ENCODE peak calls at places on chromosomes 2 and 18, in ten cellular contexts. M is Peyer's patch, I is spleen, B is HCT116, C is heart left ventricle, U is stomach, G is body of pancreas, R is H1, V is endothelial cell of umbilical vein, K is K562. E is an unnamed sample.

GRCh38 chr2:96517079-96517478 is 11.9 kb upstream of the NEURL3 start:
- DNase-seq in B (no peak), R (no peak), V (no peak), M (no peak), C (no peak), I (no peak), U (no peak), G (no peak), K (no peak), E (no peak)

GRCh38 chr2:106876699-106877098 is 9.3 kb downstream of the ST6GAL2 start:
- DNase-seq in V (no peak), R (no peak), I (no peak), U (no peak), K (no peak), G (no peak), B (no peak), C (no peak), M (no peak), E (no peak)

GRCh38 chr2:26989156-26989555 is 18.7 kb downstream of the MAPRE3 start:
- DNase-seq in U (no peak), B (no peak), K (no peak), I (no peak), M (no peak), G (no peak), C (no peak), V (no peak), R (no peak), E (no peak)

GRCh38 chr18:8982416-8983183 is 119.9 kb upstream of the NDUFV2 start:
- DNase-seq in U (peak), R (no peak), B (peak), K (peak), I (no peak), M (no peak), V (peak), C (no peak), G (peak), E (peak)

GRCh38 chr2:163808406-163808805 is 72.6 kb upstream of the FIGN start:
- DNase-seq in M (no peak), U (no peak), I (no peak), B (no peak), R (no peak), G (no peak), C (no peak), K (no peak), V (no peak), E (no peak)

GRCh38 chr18:22503803-22504202 is 86.1 kb upstream of the CTAGE1 start:
- DNase-seq in U (no peak), C (peak), R (no peak), V (no peak), M (no peak), I (no peak), K (no peak), G (no peak), B (no peak), E (no peak)

GRCh38 chr18:77061946-77062517 is 70.6 kb downstream of the MBP start:
- DNase-seq in C (no peak), K (peak), U (no peak), B (no peak), G (no peak), V (no peak), M (no peak), R (no peak), I (peak), E (no peak)

GRCh38 chr2:208234786-208235185 is 20.1 kb downstream of the IDH1 start:
- DNase-seq in K (no peak), V (no peak), R (no peak), I (no peak), U (no peak), B (no peak), C (no peak), M (no peak), G (no peak), E (no peak)

GRCh38 chr2:74146929-74147728 is 583 bp downstream of the BOLA3 start:
- DNase-seq in R (no peak), I (no peak), M (no peak), U (no peak), V (peak), G (no peak), K (peak), C (no peak), B (no peak), E (no peak)

GRCh38 chr2:128640166-128640846 is 321.6 kb upstream of the HS6ST1 start:
- DNase-seq in B (no peak), U (peak), K (no peak), G (no peak), I (peak), R (no peak), V (no peak), C (no peak), M (no peak), E (no peak)

GRCh38 chr2:207624170-207625013 is 802 bp downstream of the METTL21A start:
- DNase-seq in G (peak), R (peak), M (peak), U (peak), C (peak), K (peak), B (no peak), I (peak), V (peak), E (peak)

GRCh38 chr2:238346539-238346938 is 26.2 kb downstream of the TRAF3IP1 start:
- DNase-seq in K (no peak), I (no peak), B (no peak), G (no peak), R (no peak), M (no peak), C (no peak), U (no peak), V (no peak), E (no peak)

GRCh38 chr2:37635359-37636208 is 35.9 kb downstream of the CDC42EP3 start:
- DNase-seq in V (peak), U (no peak), I (peak), C (peak), B (no peak), G (no peak), M (no peak), K (no peak), R (no peak), E (no peak)

GRCh38 chr2:36339819-36340218 is 15.8 kb upstream of the CRIM1 start:
- DNase-seq in V (no peak), U (no peak), K (no peak), M (no peak), B (no peak), G (no peak), C (no peak), I (no peak), R (no peak), E (no peak)

GRCh38 chr2:191686658-191687057 is 8.7 kb downstream of the NABP1 start:
- DNase-seq in B (no peak), C (no peak), G (no peak), V (no peak), K (no peak), I (no peak), U (no peak), M (no peak), R (no peak), E (no peak)

GRCh38 chr18:70649683-70650082 is 360.8 kb downstream of the SOCS6 start:
- DNase-seq in U (no peak), C (no peak), M (no peak), I (no peak), R (no peak), K (no peak), B (no peak), G (no peak), V (no peak), E (no peak)

GRCh38 chr18:72086421-72086820 is 457.7 kb downstream of the CBLN2 start:
- DNase-seq in M (no peak), I (no peak), V (peak), K (no peak), B (no peak), C (no peak), R (no peak), U (no peak), G (no peak), E (no peak)

GRCh38 chr2:233446616-233447305 is 92.5 kb downstream of the DGKD start:
- DNase-seq in U (no peak), R (no peak), V (no peak), I (peak), K (no peak), C (no peak), B (no peak), G (no peak), M (peak), E (no peak)

GRCh38 chr2:19346983-19347618 is 11.3 kb downstream of the OSR1 start:
- DNase-seq in I (no peak), R (no peak), C (no peak), B (no peak), K (no peak), V (no peak), G (no peak), U (no peak), M (no peak), E (no peak)

GRCh38 chr2:191869178-191869577 is 22.3 kb upstream of the CAVIN2 start:
- DNase-seq in M (no peak), V (peak), C (no peak), I (no peak), U (no peak), G (no peak), K (peak), R (peak), B (peak), E (no peak)

GRCh38 chr2:98376301-98376945 is 30.2 kb downstream of the CNGA3 start:
- DNase-seq in G (no peak), C (no peak), B (no peak), M (no peak), V (no peak), K (no peak), R (peak), U (no peak), I (no peak), E (no peak)

GRCh38 chr2:132793532-132793931 is 123.5 kb upstream of the LYPD1 start:
- DNase-seq in M (no peak), V (no peak), K (no peak), G (no peak), B (no peak), R (no peak), I (no peak), C (no peak), U (no peak), E (no peak)

GRCh38 chr18:8513249-8513648 is 96.0 kb upstream of the RAB12 start:
- DNase-seq in C (no peak), G (no peak), I (no peak), R (no peak), V (no peak), U (no peak), B (no peak), K (no peak), M (no peak), E (no peak)

GRCh38 chr2:233033672-233034071 is 1.2 kb downstream of the NEU2 start:
- DNase-seq in K (no peak), G (no peak), I (peak), C (no peak), R (no peak), M (no peak), V (no peak), U (no peak), B (no peak), E (no peak)

GRCh38 chr18:48615566-48616401 is 77.0 kb downstream of the CTIF start:
- DNase-seq in K (no peak), U (peak), R (no peak), V (no peak), B (no peak), C (no peak), I (peak), G (peak), M (peak), E (peak)

GRCh38 chr2:134693359-134694330 is 25.2 kb downstream of the TMEM163 start:
- DNase-seq in M (no peak), R (no peak), U (no peak), I (no peak), K (no peak), C (no peak), B (no peak), G (no peak), V (no peak), E (no peak)

GRCh38 chr2:225272173-225272572 is 127.3 kb upstream of the NYAP2 start:
- DNase-seq in I (no peak), C (no peak), M (no peak), G (no peak), V (no peak), R (no peak), U (no peak), K (no peak), B (no peak), E (no peak)

GRCh38 chr18:69838620-69839411 is 108.9 kb downstream of the CD226 start:
- DNase-seq in C (no peak), B (peak), K (peak), U (no peak), G (no peak), M (no peak), I (no peak), R (peak), V (no peak), E (no peak)

GRCh38 chr2:185255566-185255965 is 483.0 kb upstream of the FSIP2 start:
- DNase-seq in I (no peak), V (no peak), R (no peak), M (no peak), C (no peak), K (no peak), G (no peak), B (no peak), U (no peak), E (no peak)

GRCh38 chr18:58135806-58136331 is 91.8 kb downstream of the NEDD4L start:
- DNase-seq in B (peak), U (peak), C (no peak), V (peak), K (peak), M (no peak), G (peak), R (peak), I (no peak), E (no peak)

GRCh38 chr18:65257157-65257556 is 493.7 kb upstream of the CDH7 start:
- DNase-seq in C (no peak), U (no peak), I (no peak), R (no peak), M (no peak), K (no peak), G (no peak), B (no peak), V (no peak), E (no peak)

GRCh38 chr2:102391530-102391929 is 31.4 kb upstream of the IL18RAP start:
- DNase-seq in M (no peak), R (no peak), K (peak), C (no peak), I (no peak), G (no peak), B (no peak), V (peak), U (no peak), E (no peak)

GRCh38 chr2:105407946-105408743 is 9.3 kb upstream of the FHL2 start:
- DNase-seq in G (no peak), R (no peak), C (peak), V (no peak), U (no peak), I (no peak), K (no peak), B (no peak), M (no peak), E (peak)

GRCh38 chr2:75021672-75022071 is 63.2 kb downstream of the POLE4 start:
- DNase-seq in M (no peak), C (no peak), R (no peak), K (no peak), U (no peak), B (no peak), I (no peak), G (no peak), V (no peak), E (no peak)

DNA sequence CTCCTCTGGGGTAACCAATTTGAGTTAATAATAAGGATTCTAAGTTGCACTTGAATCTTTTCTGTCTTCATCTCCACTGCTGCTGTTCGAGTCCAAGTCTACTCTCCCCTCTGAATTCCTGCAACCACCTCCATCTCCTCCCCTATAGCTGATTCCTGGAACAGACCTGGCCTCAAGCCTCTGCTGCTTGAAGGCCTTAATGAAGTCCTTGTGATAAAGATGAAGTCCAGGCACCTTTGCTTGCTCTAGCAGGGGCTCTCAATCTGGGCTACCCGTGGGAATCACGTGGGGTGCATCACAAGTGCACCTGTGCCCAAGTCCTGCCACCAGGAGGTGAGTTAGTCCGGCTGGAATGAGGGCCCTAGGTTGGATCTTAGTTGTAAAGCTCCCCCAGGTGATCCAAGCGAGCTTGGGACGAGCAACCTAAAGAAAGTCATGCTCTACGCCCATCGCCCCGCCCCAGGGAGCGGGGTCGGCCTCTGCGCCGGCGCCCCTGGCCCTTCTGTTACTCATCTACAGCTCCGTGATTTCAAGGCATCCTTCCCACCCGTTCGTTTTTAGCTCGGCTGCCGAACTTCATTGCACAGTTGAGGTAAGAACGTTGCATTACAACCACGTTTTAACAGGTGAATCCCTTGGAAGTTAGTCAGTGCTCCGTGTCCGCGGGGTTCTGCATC is 905 bp upstream of the IAH1 start:
- DNase-seq in G (peak), U (peak), K (no peak), C (no peak), I (peak), R (peak), M (peak), V (no peak), B (no peak), E (no peak)
- H3K27ac ChIP-seq in G (peak), U (peak), K (no peak), C (peak), I (peak), R (no peak), M (peak), V (no peak), B (no peak), E (peak)

DNA sequence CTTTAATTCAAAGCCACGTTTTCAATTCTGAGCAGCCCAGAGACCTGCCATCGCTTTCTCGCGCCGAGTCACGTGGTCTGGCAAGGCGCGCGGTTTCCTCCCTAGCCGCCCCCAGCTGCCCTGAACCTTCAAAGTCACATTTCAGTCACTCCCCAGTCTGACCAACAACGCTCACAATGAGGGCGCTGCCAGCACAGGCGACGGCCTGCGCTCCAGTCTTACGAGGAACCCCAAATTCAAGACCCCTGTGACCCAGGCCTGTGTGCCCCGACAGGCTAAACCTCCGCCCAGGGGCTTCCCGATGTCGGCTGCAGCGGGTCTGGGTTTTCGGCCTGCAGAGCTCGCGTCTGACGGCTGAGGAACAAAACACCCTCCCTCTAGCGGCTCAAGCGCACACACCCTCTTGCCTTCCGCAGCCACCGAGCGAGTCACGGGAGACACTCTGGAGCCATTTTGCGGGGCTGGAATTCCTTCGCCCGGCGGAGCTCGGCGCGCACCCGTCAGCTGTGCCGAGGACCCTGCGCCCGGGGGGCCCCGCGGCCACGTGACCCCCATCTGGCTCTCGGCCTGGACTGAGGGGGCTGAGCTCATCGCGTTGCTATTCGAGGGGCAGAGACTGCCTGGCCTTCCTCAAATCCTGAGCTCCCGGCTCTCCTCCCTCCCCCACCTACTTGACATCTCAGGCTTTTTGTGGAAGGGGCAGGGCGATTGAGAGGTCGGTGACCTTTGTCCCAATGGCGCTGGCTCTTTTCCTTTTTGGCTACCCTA is 69.9 kb upstream of the ITGB6 start:
- DNase-seq in I (peak), B (peak), M (peak), R (peak), U (peak), C (peak), V (peak), G (peak), K (peak), E (peak)
- TF ChIP-seq POLR2A in I (no peak), B (no peak), M (no peak), R (no peak), U (no peak), C (no peak), V (peak), G (peak), K (no peak), E (peak)

GRCh38 chr2:46615555-46616487 is 136.5 kb downstream of the TMEM247 start:
- DNase-seq in R (no peak), M (peak), G (peak), C (no peak), K (peak), B (no peak), I (peak), U (no peak), V (peak), E (no peak)
- H3K4me3 ChIP-seq in R (peak), M (peak), G (peak), C (peak), K (peak), B (peak), I (peak), U (peak), V (peak), E (peak)

GRCh38 chr2:85988914-85989270 is 100.1 kb upstream of the ST3GAL5 start:
- DNase-seq in K (no peak), C (no peak), U (no peak), R (no peak), I (no peak), G (no peak), M (no peak), V (no peak), B (no peak), E (no peak)
- H3K27ac ChIP-seq in K (peak), C (no peak), U (peak), R (no peak), I (peak), G (no peak), M (peak), V (no peak), B (no peak), E (no peak)